ENCODE peak calls at places on chromosomes 16 and 17, in seven cellular contexts. H, J, F, A, D, M and I are unnamed samples.

GRCh38 chr17:79552405-79552804 is 58.4 kb downstream of the RBFOX3 start:
- DNase-seq in H (no peak), J (no peak), F (no peak), A (no peak), D (no peak), M (no peak), I (no peak)

GRCh38 chr16:48164907-48165715 is 9.3 kb upstream of the ABCC12 start:
- DNase-seq in H (peak; percentile 89), J (no peak), F (peak; percentile 82), A (peak; percentile 59), D (peak; percentile 88), M (peak; percentile 82), I (peak; percentile 14)

GRCh38 chr16:7487896-7488295 is 155.3 kb downstream of the RBFOX1 start:
- DNase-seq in H (no peak), J (no peak), F (no peak), A (no peak), D (no peak), M (no peak), I (no peak)

GRCh38 chr17:76053230-76054111 is 18.8 kb downstream of the SRP68 start:
- DNase-seq in H (no peak), J (no peak), F (no peak), A (peak; percentile 80), D (no peak), M (no peak), I (no peak)

GRCh38 chr16:57903656-57904055 is 67.3 kb downstream of the CNGB1 start:
- DNase-seq in H (no peak), J (no peak), F (no peak), A (no peak), D (no peak), M (no peak), I (no peak)

GRCh38 chr16:81478876-81479496 is 34.4 kb downstream of the CMIP start:
- DNase-seq in H (no peak), J (peak; percentile 80), F (no peak), A (no peak), D (no peak), M (no peak), I (peak; percentile 71)

GRCh38 chr17:78431692-78431958 is 53.2 kb downstream of the PGS1 start:
- DNase-seq in H (no peak), J (no peak), F (no peak), A (no peak), D (no peak), M (no peak), I (no peak)

GRCh38 chr17:62800580-62800979 is 7.5 kb downstream of the MARCHF10 start:
- DNase-seq in H (peak; percentile 41), J (no peak), F (no peak), A (no peak), D (no peak), M (no peak), I (peak; percentile 85)

GRCh38 chr17:58680038-58680369 is 11.8 kb downstream of the TEX14 start:
- DNase-seq in H (no peak), J (no peak), F (no peak), A (no peak), D (no peak), M (no peak), I (no peak)

GRCh38 chr16:76232704-76233103 is 44.5 kb upstream of the CNTNAP4 start:
- DNase-seq in H (no peak), J (no peak), F (no peak), A (no peak), D (no peak), M (no peak), I (no peak)

GRCh38 chr16:84356591-84357116 is 11.7 kb upstream of the ATP2C2 start:
- DNase-seq in H (no peak), J (no peak), F (no peak), A (no peak), D (no peak), M (peak; percentile 68), I (peak; percentile 52)

GRCh38 chr17:41322264-41322902 is 6.9 kb upstream of the KRTAP17-1 start:
- DNase-seq in H (no peak), J (no peak), F (peak; percentile 39), A (peak; percentile 35), D (peak; percentile 50), M (peak; percentile 38), I (peak; percentile 32)

GRCh38 chr17:64320613-64321553 is 57.8 kb upstream of the TEX2 start:
- DNase-seq in H (peak; percentile 74), J (no peak), F (peak; percentile 84), A (peak; percentile 90), D (peak; percentile 88), M (peak; percentile 79), I (peak; percentile 85)

GRCh38 chr17:9860851-9861250 is 35.1 kb downstream of the GLP2R start:
- DNase-seq in H (no peak), J (no peak), F (no peak), A (no peak), D (no peak), M (no peak), I (no peak)

GRCh38 chr17:47818002-47818695 is 3.4 kb downstream of the OSBPL7 start:
- DNase-seq in H (no peak), J (no peak), F (no peak), A (no peak), D (no peak), M (no peak), I (no peak)

GRCh38 chr17:74758846-74759163 is 10.4 kb downstream of the NHERF1 start:
- DNase-seq in H (no peak), J (no peak), F (peak; percentile 49), A (no peak), D (peak; percentile 57), M (no peak), I (no peak)

GRCh38 chr17:42116705-42117396 is 4.3 kb downstream of the KAT2A start:
- DNase-seq in H (peak; percentile 86), J (no peak), F (peak; percentile 63), A (peak; percentile 44), D (peak; percentile 87), M (peak; percentile 85), I (peak; percentile 92)

GRCh38 chr16:67843343-67843765 is 1.2 kb downstream of the THAP11 start:
- DNase-seq in H (no peak), J (no peak), F (no peak), A (no peak), D (no peak), M (no peak), I (no peak)

GRCh38 chr17:75688209-75688771 is 21.2 kb downstream of the SAP30BP start:
- DNase-seq in H (no peak), J (no peak), F (no peak), A (no peak), D (no peak), M (no peak), I (no peak)

GRCh38 chr16:31441956-31442355 is 633 bp downstream of the ZNF843 start:
- DNase-seq in H (no peak), J (no peak), F (no peak), A (no peak), D (no peak), M (no peak), I (no peak)

DNA sequence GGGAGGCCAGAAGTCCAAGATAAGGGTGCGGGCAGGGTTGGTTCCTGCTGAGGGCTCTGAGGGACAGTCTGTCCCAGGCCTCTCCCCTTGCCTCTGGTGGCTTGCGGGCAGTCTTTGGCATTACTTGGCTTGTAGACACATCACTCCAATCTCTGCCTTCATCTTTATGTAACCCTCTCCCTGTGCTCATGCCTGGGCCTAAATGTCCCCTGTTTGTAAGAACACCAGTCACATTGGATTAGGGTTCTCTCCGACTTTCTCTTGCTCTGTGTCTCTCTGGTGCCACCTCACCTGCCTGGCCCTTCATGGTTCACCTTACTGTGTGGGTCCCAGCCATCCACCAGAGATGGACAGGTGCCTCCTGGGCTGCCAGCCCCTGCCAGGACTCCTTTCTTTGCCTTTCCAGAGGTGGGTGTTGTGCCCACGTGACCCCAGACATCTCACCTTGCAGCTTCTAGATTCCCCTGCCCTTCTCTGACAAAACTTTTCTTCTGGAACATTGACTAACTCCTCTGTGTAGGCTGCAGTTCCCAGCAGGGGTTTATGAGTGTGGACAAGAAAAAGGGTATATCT is 205.8 kb downstream of the MSI2 start:
- DNase-seq in H (no peak), J (no peak), F (no peak), A (no peak), D (no peak), M (no peak), I (no peak)
- TF ChIP-seq JUND in H (no peak), J (no peak), F (no peak), A (no peak), D (no peak), M (no peak), I (no peak)

DNA sequence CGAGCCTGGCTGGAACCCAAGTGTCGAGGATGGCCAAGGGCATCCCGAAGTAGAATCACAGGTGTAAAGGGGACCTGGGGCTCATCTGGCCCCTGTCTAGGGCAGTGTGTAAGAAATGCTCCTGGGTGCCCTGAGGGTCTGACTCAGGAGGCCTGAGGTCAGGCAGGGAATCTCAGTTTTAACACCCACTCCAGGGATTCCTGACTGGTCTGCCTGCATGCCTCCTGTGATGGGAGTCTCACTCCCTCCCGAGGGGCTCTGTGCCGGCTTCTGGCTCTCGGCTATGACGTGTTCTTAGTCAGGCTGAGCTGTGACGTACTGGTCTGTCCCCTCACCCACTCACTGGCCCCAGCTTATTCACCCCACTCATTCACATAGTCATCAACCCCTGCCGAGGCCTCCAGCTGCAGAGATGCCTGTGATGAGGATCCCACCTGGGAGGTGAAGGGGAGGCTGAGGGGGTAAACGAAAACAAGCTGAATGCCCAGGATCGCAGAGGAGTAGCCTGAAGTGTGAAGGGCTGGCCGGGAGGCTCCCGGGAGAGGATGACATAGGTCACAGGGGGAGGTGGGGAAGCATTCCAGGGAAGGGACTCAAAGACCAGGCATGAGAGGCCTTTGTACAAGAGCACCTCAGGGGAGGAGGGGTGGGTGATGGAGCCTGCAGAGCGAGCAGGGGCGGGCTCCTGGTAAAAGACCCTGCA is 23.7 kb downstream of the FAM83G start:
- DNase-seq in H (no peak), J (no peak), F (no peak), A (no peak), D (no peak), M (peak; percentile 60), I (no peak)
- TF ChIP-seq JUND in H (no peak), J (no peak), F (no peak), A (no peak), D (no peak), M (no peak), I (no peak)

GRCh38 chr16:10093564-10093963 is 88.7 kb downstream of the GRIN2A start:
- DNase-seq in H (no peak), J (no peak), F (no peak), A (no peak), D (no peak), M (no peak), I (no peak)

GRCh38 chr16:10086620-10087019 is 95.6 kb downstream of the GRIN2A start:
- DNase-seq in H (no peak), J (no peak), F (no peak), A (no peak), D (no peak), M (no peak), I (no peak)

GRCh38 chr16:10087151-10087550 is 95.1 kb downstream of the GRIN2A start:
- DNase-seq in H (no peak), J (no peak), F (no peak), A (no peak), D (no peak), M (no peak), I (no peak)

GRCh38 chr16:10088380-10088793 is 93.8 kb downstream of the GRIN2A start:
- DNase-seq in H (no peak), J (no peak), F (no peak), A (no peak), D (peak; percentile 55), M (no peak), I (no peak)

GRCh38 chr16:10090816-10091215 is 91.4 kb downstream of the GRIN2A start:
- DNase-seq in H (no peak), J (no peak), F (no peak), A (no peak), D (no peak), M (no peak), I (no peak)
- TF ChIP-seq JUND in H (no peak), J (no peak), F (no peak), A (no peak), D (no peak), M (no peak), I (no peak)

GRCh38 chr17:66511125-66511524 is 208.7 kb downstream of the PRKCA start:
- DNase-seq in H (no peak), J (no peak), F (no peak), A (no peak), D (no peak), M (no peak), I (no peak)
- TF ChIP-seq JUND in H (no peak), J (no peak), F (no peak), A (no peak), D (no peak), M (no peak), I (no peak)